ENCODE peak calls at places on chromosomes 3 and 15, in six cellular contexts. T is HepG2, U is HCT116, Y is Panc1, V is GM23338, B is K562. C is an unnamed sample.

GRCh38 chr3:46926871-46927717 is 49.5 kb downstream of the CCDC12 start:
- DNase-seq in V (no peak), B (no peak), Y (no peak), T (no peak), U (no peak), C (peak)

GRCh38 chr3:173660645-173661299 is 263.2 kb downstream of the NLGN1 start:
- DNase-seq in V (no peak), B (no peak), Y (no peak), U (no peak), T (no peak), C (no peak)

GRCh38 chr3:70090322-70090913 is 90.9 kb downstream of the SAMMSON start:
- DNase-seq in T (no peak), V (peak), B (peak), Y (no peak), U (no peak), C (no peak)

GRCh38 chr3:159418571-159419526 is 569.8 kb upstream of the IL12A start:
- DNase-seq in U (peak), B (no peak), V (no peak), T (no peak), Y (no peak), C (no peak)

GRCh38 chr15:74817370-74817737 is 4.7 kb downstream of the LMAN1L start:
- DNase-seq in V (no peak), B (no peak), T (peak), Y (no peak), U (no peak), C (peak)

GRCh38 chr15:42155546-42156265 is 730 bp downstream of the PLA2G4F start:
- DNase-seq in U (no peak), B (peak), T (no peak), Y (no peak), V (no peak), C (no peak)

GRCh38 chr3:151804267-151804666 is 9.6 kb upstream of the AADAC start:
- DNase-seq in V (no peak), U (no peak), B (no peak), T (no peak), Y (no peak), C (no peak)

GRCh38 chr3:62084558-62084957 is 288.8 kb downstream of the FEZF2 start:
- DNase-seq in Y (no peak), B (no peak), U (peak), V (no peak), T (no peak), C (no peak)

GRCh38 chr3:64621726-64622400 is 65.9 kb downstream of the ADAMTS9 start:
- DNase-seq in T (no peak), B (no peak), Y (no peak), U (no peak), V (no peak), C (no peak)

GRCh38 chr3:149007567-149008257 is 16.4 kb downstream of the GYG1 start:
- DNase-seq in U (no peak), B (no peak), T (no peak), Y (no peak), V (no peak), C (no peak)

GRCh38 chr3:13888576-13888975 is 8.7 kb upstream of the WNT7A start:
- DNase-seq in V (no peak), U (no peak), T (no peak), Y (no peak), B (no peak), C (no peak)

GRCh38 chr15:89129123-89129815 is 41.0 kb downstream of the ABHD2 start:
- DNase-seq in Y (peak), T (no peak), U (no peak), B (peak), V (peak), C (no peak)

GRCh38 chr3:15520804-15521572 is 518 bp downstream of the COLQ start:
- DNase-seq in V (no peak), U (no peak), T (no peak), B (no peak), Y (no peak), C (peak)

GRCh38 chr3:15523660-15524417 is 2.3 kb upstream of the COLQ start:
- DNase-seq in B (no peak), T (no peak), Y (no peak), U (no peak), V (peak), C (no peak)

GRCh38 chr3:15520185-15520584 is 1.3 kb downstream of the COLQ start:
- DNase-seq in Y (no peak), U (no peak), B (no peak), T (no peak), V (no peak), C (no peak)

GRCh38 chr3:15519096-15519495 is 2.4 kb downstream of the COLQ start:
- DNase-seq in B (no peak), T (no peak), U (no peak), V (no peak), Y (no peak), C (no peak)

DNA sequence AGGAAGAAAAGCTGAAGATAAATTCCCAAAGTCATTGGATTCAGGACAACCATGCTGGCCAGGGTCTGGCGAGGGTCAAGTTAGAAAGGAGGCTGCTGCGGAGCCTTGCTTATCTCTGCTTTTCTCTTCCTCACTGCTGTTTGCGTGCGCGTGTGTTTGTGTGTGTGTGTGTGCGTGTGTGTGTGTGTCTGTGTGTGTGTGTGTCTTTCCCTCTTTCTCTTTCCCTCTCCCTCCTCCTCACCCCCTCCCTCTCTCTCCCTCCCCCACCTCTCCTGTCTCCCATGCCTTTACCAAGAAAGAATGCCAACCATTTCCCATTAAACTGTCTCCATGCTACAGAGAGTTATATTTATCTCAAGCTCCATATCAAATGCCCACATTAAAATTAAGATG is at the start of gene COLQ:
- DNase-seq in T (no peak), V (peak), B (no peak), U (no peak), Y (no peak), C (no peak)
- TF ChIP-seq REST in T (no peak), V (no peak), B (no peak), U (no peak), Y (no peak), C (no peak)

GRCh38 chr3:77652624-77653023 is 612.7 kb downstream of the ROBO2 start:
- DNase-seq in Y (no peak), V (no peak), B (no peak), U (no peak), T (no peak), C (no peak)

DNA sequence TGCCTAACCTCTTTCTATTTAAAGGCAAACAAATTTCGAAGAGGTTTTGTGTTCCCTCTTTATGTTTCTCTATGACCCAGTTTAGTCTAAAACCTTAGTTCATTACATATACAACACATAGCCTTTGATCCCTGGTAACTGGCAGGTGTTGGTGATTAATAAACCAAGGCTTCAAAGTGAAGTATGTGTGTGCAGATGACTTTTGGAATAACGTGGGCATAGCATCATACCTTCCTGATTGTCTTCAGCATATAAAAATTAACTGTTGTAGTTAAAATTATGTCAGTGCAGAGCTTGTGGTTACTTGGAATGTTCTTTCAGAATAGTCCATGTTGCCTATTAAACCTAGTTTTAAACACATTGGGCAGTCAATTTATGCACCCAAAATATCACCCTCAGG is 608.3 kb downstream of the ROBO2 start:
- DNase-seq in U (no peak), Y (no peak), V (no peak), T (no peak), B (no peak), C (no peak)
- TF ChIP-seq REST in U (no peak), Y (no peak), V (no peak), T (no peak), B (no peak), C (no peak)

GRCh38 chr15:76327191-76328105 is 9.1 kb upstream of the ISL2 start:
- DNase-seq in B (no peak), T (no peak), U (no peak), V (no peak), Y (no peak), C (no peak)
- TF ChIP-seq REST in B (no peak), T (no peak), U (no peak), V (no peak), Y (no peak), C (no peak)

GRCh38 chr15:51991141-51991540 is 19.6 kb upstream of the LEO1 start:
- DNase-seq in T (no peak), V (no peak), U (no peak), B (no peak), Y (no peak), C (no peak)

DNA sequence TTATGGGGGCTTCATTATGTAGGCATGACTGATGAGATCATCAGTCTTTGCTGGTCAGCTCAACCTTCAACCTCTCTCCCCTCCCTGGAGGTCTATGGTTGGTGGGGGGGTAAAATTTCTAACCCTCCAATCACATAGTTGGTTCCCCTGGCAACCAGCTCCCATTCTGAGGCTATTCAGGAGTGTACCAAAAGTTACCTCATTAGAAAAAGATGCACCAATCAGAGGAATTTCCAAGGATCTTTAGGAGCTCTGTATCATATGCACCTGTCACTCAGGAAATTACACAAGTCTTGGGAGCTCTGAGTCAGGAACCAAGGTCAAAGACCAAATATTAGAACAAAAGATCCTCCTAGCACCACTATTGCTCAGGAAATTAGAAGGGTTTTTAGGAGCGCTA is 21.4 kb upstream of the LEO1 start:
- DNase-seq in Y (no peak), V (no peak), B (no peak), T (peak), U (no peak), C (no peak)
- TF ChIP-seq REST in Y (no peak), V (no peak), B (no peak), T (no peak), U (no peak), C (no peak)

GRCh38 chr3:139119331-139120025 is 74.8 kb upstream of the PRR23C start:
- DNase-seq in T (no peak), V (no peak), B (no peak), U (no peak), Y (no peak), C (no peak)
- TF ChIP-seq REST in T (no peak), V (no peak), B (no peak), U (no peak), Y (no peak), C (no peak)

GRCh38 chr15:70090436-70091291 is 7.1 kb downstream of the TLE3 start:
- DNase-seq in T (no peak), U (no peak), V (peak), B (no peak), Y (no peak), C (no peak)

GRCh38 chr15:70087708-70088352 is 9.9 kb downstream of the TLE3 start:
- DNase-seq in Y (no peak), U (no peak), B (no peak), V (no peak), T (no peak), C (no peak)

GRCh38 chr15:70088427-70088826 is 9.3 kb downstream of the TLE3 start:
- DNase-seq in U (no peak), V (no peak), Y (no peak), B (no peak), T (no peak), C (no peak)

GRCh38 chr15:70088887-70089691 is 8.6 kb downstream of the TLE3 start:
- DNase-seq in V (peak), T (no peak), B (no peak), Y (no peak), U (no peak), C (no peak)

GRCh38 chr15:70089692-70089971 is 8.1 kb downstream of the TLE3 start:
- DNase-seq in V (no peak), T (no peak), B (no peak), Y (no peak), U (no peak), C (no peak)
- TF ChIP-seq REST in V (no peak), T (no peak), B (no peak), Y (no peak), U (no peak), C (no peak)

GRCh38 chr3:9698293-9698692 is 5.3 kb upstream of the CPNE9 start:
- DNase-seq in Y (no peak), U (no peak), V (no peak), T (no peak), B (no peak), C (no peak)

GRCh38 chr3:9700536-9700935 is 3.1 kb upstream of the CPNE9 start:
- DNase-seq in B (no peak), V (no peak), U (no peak), T (no peak), Y (no peak), C (no peak)

GRCh38 chr3:9697892-9698291 is 5.7 kb upstream of the CPNE9 start:
- DNase-seq in T (no peak), Y (no peak), B (no peak), U (no peak), V (no peak), C (no peak)

GRCh38 chr3:9695322-9695721 is 8.3 kb upstream of the CPNE9 start:
- DNase-seq in B (no peak), V (no peak), U (no peak), T (no peak), Y (no peak), C (no peak)

DNA sequence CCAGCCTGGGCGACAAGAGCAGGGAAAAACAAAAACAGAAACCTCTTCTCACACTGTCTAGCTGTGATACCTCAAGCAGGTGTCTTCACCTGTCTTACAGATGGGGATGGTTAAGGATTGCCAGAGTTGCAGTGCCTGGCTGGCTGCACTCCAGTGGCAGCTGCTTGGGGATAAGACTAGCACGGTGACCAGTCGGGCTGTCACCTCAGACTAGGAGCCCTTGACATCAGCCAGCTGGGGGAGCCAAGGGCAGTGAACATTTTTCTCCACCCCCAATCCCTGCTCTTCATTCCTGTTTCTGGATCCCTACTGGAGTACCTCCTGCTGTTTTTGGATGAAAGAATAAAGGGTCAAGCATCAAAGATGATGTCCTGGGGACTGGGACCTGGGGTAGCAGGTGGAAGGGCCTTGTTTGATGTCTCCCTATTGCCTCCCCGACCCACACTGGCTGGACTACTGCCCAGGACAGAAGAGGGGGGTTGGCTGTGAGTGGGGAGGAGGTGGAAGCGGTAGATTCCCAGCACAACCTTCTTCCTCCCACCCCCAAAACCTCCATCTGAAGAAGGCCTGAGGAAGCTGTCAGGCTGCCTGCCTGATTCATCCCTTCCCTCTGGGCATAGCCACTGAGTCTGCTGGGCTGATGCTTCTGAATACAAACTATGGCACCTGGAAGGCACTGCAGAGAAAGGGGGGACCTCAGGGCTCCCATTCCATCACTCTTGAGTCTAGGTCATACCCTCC is 7.0 kb upstream of the CPNE9 start:
- DNase-seq in T (no peak), Y (no peak), V (no peak), U (no peak), B (no peak), C (no peak)
- TF ChIP-seq REST in T (no peak), Y (no peak), V (no peak), U (no peak), B (no peak), C (no peak)

GRCh38 chr3:170520996-170521395 is 64.9 kb downstream of the SLC7A14 start:
- DNase-seq in U (no peak), T (no peak), B (peak), Y (no peak), V (no peak), C (no peak)

GRCh38 chr3:170528731-170529130 is 57.1 kb downstream of the SLC7A14 start:
- DNase-seq in B (no peak), V (no peak), Y (no peak), T (no peak), U (no peak), C (no peak)

GRCh38 chr3:170524072-170524471 is 61.8 kb downstream of the SLC7A14 start:
- DNase-seq in T (no peak), B (no peak), V (no peak), U (no peak), Y (no peak), C (no peak)

GRCh38 chr3:170522171-170522570 is 63.7 kb downstream of the SLC7A14 start:
- DNase-seq in V (no peak), B (no peak), Y (no peak), U (no peak), T (no peak), C (no peak)

GRCh38 chr3:170523248-170523647 is 62.6 kb downstream of the SLC7A14 start:
- DNase-seq in Y (no peak), V (no peak), T (no peak), B (no peak), U (no peak), C (no peak)
- TF ChIP-seq REST in Y (no peak), V (no peak), T (no peak), B (no peak), U (no peak), C (no peak)

DNA sequence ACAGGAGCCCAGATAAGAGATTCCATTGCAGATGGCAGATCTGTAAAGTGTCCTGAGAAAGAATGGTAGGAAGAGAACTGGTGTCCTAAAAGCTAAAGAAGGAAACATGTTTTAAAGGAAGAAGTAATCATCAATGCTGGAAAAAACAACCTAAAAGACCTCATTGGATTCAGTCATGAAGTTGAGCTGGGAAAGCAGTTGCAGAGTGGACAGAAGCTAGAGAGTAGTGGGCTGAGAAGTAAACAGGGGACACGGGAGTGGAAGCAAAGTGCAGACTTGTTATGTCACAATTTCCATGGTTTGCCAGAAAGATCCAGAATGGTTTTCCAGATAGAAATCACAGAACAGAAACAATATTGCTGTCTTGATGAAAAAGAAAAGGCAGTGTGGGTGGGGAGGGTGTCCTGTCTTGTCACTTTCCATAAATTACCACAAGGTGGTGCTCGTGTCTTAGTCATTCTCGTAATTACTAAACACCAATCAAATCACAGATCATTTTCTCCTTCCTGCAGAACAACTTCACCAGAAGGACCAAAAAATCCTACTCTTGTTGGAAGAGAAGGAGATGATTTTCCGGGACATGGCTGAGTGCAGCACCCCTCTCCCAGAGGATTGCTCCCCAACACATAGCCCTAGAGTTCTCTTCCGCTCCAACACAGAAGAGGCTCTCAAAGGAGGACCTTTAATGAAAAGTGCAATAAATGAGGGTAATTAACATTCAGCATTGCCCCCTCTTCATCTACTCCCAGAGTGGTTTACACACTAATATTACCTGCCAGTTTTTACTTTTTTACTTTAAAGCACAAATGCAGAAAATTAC is 64.5 kb downstream of the KLHL25 start:
- DNase-seq in V (peak), T (peak), B (peak), U (peak), Y (peak), C (peak)
- TF ChIP-seq REST in V (no peak), T (no peak), B (no peak), U (no peak), Y (no peak), C (no peak)